ENCODE peak calls at places on chromosomes 5 and 9, in four cellular contexts. One of them, this sample, is unnamed.

GRCh38 chr5:119379929-119380328 is 24.1 kb downstream of the TNFAIP8 start:
- DNase-seq in K562: no peak
- DNase-seq in H1: no peak
- DNase-seq in HepG2: no peak
- DNase-seq in this sample: no peak

GRCh38 chr5:127396490-127397155 is 106.0 kb downstream of the MEGF10 start:
- DNase-seq in H1: no peak
- DNase-seq in K562: no peak
- DNase-seq in HepG2: no peak
- DNase-seq in this sample: no peak

GRCh38 chr5:50730336-50730735 is 63.9 kb downstream of the PARP8 start:
- DNase-seq in H1: no peak
- DNase-seq in HepG2: no peak
- DNase-seq in K562: no peak
- DNase-seq in this sample: no peak

GRCh38 chr9:18796871-18797270 is 236.1 kb downstream of the SAXO1 start:
- DNase-seq in H1: no peak
- DNase-seq in HepG2: no peak
- DNase-seq in K562: no peak
- DNase-seq in this sample: no peak

GRCh38 chr9:80492221-80492620 is 920.5 kb downstream of the TLE4 start:
- DNase-seq in H1: no peak
- DNase-seq in K562: no peak
- DNase-seq in HepG2: no peak
- DNase-seq in this sample: no peak

GRCh38 chr9:70587143-70587710 is 172.8 kb upstream of the KLF9 start:
- DNase-seq in HepG2: no peak
- DNase-seq in H1: no peak
- DNase-seq in K562: no peak
- DNase-seq in this sample: no peak

GRCh38 chr9:89356782-89357181 is 38.5 kb downstream of the SECISBP2 start:
- DNase-seq in H1: no peak
- DNase-seq in HepG2: no peak
- DNase-seq in K562: no peak
- DNase-seq in this sample: no peak

GRCh38 chr5:104347119-104347708 is 784.6 kb upstream of the NUDT12 start:
- DNase-seq in HepG2: no peak
- DNase-seq in H1: no peak
- DNase-seq in K562: no peak
- DNase-seq in this sample: peak

GRCh38 chr9:127835930-127836586 is 18.4 kb downstream of the ENG start:
- DNase-seq in H1: no peak
- DNase-seq in K562: no peak
- DNase-seq in HepG2: no peak
- DNase-seq in this sample: no peak

GRCh38 chr9:136928591-136928990 is 15.9 kb downstream of the FBXW5 start:
- DNase-seq in H1: no peak
- DNase-seq in K562: no peak
- DNase-seq in HepG2: no peak
- DNase-seq in this sample: no peak

GRCh38 chr5:54520438-54520846 is 2.9 kb downstream of the SNX18 start:
- DNase-seq in K562: no peak
- DNase-seq in HepG2: no peak
- DNase-seq in H1: no peak
- DNase-seq in this sample: no peak

GRCh38 chr5:74272019-74272775 is 368.3 kb downstream of the ENC1 start:
- DNase-seq in HepG2: peak
- DNase-seq in H1: peak
- DNase-seq in K562: no peak
- DNase-seq in this sample: no peak

GRCh38 chr5:93359296-93359957 is 221.6 kb downstream of the NR2F1-AS1 start:
- DNase-seq in HepG2: no peak
- DNase-seq in K562: no peak
- DNase-seq in H1: no peak
- DNase-seq in this sample: peak

GRCh38 chr5:80034962-80035821 is at the start of gene THBS4:
- DNase-seq in K562: no peak
- DNase-seq in H1: no peak
- DNase-seq in HepG2: no peak
- DNase-seq in this sample: no peak

GRCh38 chr9:84187090-84187489 is 153.5 kb downstream of the SLC28A3 start:
- DNase-seq in HepG2: no peak
- DNase-seq in H1: no peak
- DNase-seq in K562: no peak
- DNase-seq in this sample: no peak

GRCh38 chr5:91074615-91075014 is 308.5 kb downstream of the ARRDC3 start:
- DNase-seq in K562: no peak
- DNase-seq in HepG2: peak
- DNase-seq in H1: no peak
- DNase-seq in this sample: no peak

GRCh38 chr5:2111569-2112105 is 228.9 kb upstream of the IRX4 start:
- DNase-seq in H1: no peak
- DNase-seq in HepG2: no peak
- DNase-seq in K562: no peak
- DNase-seq in this sample: no peak

GRCh38 chr5:123344819-123345426 is 78.3 kb downstream of the CEP120 start:
- DNase-seq in K562: no peak
- DNase-seq in HepG2: peak
- DNase-seq in H1: no peak
- DNase-seq in this sample: no peak
- TF ChIP-seq FOSL1 in K562: no peak
- TF ChIP-seq FOSL1 in HepG2: no peak
- TF ChIP-seq FOSL1 in H1: no peak
- TF ChIP-seq FOSL1 in this sample: no peak

DNA sequence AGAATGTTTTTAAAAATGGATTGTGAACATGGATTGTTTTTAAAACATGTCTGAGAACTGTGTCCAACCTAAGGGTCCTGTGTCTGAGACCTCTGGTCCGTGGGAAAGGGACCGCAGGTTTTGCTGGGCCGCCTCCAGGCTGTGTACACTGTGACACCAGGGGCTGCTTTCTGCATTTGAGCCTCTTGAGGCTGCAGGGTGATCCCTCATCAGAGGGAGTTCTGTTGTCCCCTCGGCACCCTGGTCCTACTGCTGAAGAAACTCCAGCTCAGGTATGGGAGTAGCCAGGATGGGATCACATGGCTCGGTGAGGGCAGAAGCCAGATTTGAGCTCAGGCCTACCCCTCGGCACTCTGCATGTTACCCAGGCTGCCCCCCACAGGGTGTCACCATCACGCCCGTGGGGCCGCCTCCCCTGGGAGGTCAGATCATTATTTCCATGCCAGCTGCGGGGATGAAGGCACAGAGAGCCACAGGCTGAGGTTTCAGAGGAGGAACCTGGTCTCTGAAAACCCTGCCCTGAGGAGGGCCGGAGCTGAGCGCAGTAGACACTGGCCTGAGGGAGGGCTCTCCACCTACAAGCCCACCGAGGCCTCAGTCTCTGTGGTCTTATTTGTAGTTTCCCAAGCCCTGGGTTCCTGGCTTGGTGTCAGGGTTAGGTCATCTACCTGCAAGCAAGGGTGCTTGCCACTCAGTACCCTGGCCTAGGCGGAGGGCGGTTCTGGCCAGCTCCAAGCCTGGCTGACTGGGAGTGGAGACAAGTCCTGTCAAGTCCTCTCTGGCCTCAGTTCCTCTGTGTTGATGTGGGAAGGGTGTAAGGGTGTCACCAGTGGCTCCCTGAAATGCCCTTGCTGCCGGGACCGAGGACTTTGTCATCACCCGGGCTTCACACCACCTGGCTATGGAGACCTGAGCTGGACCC is 2.8 kb downstream of the PRR7 start:
- DNase-seq in H1: no peak
- DNase-seq in K562: no peak
- DNase-seq in HepG2: no peak
- DNase-seq in this sample: no peak
- TF ChIP-seq RAD21 in H1: no peak
- TF ChIP-seq RAD21 in K562: no peak
- TF ChIP-seq RAD21 in HepG2: no peak
- TF ChIP-seq RAD21 in this sample: no peak

DNA sequence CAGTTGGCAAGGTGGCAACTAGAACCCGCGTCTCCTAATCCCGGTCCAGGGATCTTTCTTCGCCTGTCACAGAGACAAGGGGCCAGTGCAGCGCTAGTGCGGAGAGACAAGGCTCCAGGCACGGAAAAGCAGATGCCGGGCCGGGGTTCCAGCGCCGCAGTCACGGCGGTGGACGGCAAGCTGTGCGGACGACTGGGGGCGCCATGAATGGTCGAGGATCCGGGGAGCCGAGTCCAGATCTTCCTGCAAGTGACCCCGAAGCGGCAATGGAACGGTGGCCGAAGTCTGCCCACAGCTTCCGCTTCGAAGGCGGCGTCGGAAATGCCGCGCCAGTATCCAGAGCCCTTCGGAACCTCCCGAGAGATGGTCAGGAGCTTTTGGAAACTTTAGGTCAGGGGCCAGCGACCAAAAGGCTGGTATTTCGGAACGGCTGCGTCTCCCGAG is 625 bp upstream of the FAF2 start:
- DNase-seq in HepG2: no peak
- DNase-seq in K562: peak
- DNase-seq in H1: no peak
- DNase-seq in this sample: no peak
- TF ChIP-seq FOSL1 in HepG2: no peak
- TF ChIP-seq FOSL1 in K562: peak
- TF ChIP-seq FOSL1 in H1: no peak
- TF ChIP-seq FOSL1 in this sample: no peak

GRCh38 chr5:143431789-143432188 is 28.3 kb upstream of the NR3C1 start:
- DNase-seq in H1: no peak
- DNase-seq in K562: no peak
- DNase-seq in HepG2: no peak
- DNase-seq in this sample: no peak
- TF ChIP-seq RAD21 in H1: no peak
- TF ChIP-seq RAD21 in K562: no peak
- TF ChIP-seq RAD21 in HepG2: no peak
- TF ChIP-seq RAD21 in this sample: no peak

DNA sequence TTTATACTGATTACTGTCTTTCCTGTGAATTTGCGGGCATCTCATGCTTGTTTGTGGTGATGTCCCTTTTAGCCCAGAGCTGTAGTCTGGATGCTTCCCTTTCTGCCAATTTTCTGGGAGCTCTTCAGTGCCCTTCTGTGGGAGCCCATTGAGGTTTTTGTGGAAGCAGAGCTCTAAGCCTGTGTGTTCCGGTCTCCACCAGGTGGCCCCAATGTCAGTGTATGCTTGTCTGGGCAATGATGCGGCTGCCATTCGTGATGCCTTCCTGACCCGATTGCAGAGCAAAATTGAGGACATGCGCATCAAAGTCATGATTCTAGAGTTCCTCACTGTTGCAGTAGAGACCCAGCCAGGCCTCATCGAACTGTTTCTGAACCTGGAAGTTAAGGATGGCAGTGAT is 35.1 kb downstream of the SH3GLB2 start:
- DNase-seq in HepG2: no peak
- DNase-seq in H1: no peak
- DNase-seq in K562: no peak
- DNase-seq in this sample: no peak
- TF ChIP-seq FOSL1 in HepG2: no peak
- TF ChIP-seq FOSL1 in H1: no peak
- TF ChIP-seq FOSL1 in K562: no peak
- TF ChIP-seq FOSL1 in this sample: no peak

GRCh38 chr9:6644346-6645152 is 980 bp downstream of the GLDC start:
- DNase-seq in HepG2: no peak
- DNase-seq in H1: no peak
- DNase-seq in K562: no peak
- DNase-seq in this sample: no peak
- TF ChIP-seq RAD21 in HepG2: no peak
- TF ChIP-seq RAD21 in H1: no peak
- TF ChIP-seq RAD21 in K562: no peak
- TF ChIP-seq RAD21 in this sample: no peak

GRCh38 chr5:82644229-82644628 is 366.1 kb upstream of the RPS23 start:
- DNase-seq in H1: no peak
- DNase-seq in HepG2: no peak
- DNase-seq in K562: no peak
- DNase-seq in this sample: no peak

GRCh38 chr5:82640901-82641300 is 362.7 kb upstream of the RPS23 start:
- DNase-seq in HepG2: no peak
- DNase-seq in K562: no peak
- DNase-seq in H1: no peak
- DNase-seq in this sample: no peak

GRCh38 chr5:82642313-82642712 is 364.2 kb upstream of the RPS23 start:
- DNase-seq in HepG2: no peak
- DNase-seq in H1: no peak
- DNase-seq in K562: no peak
- DNase-seq in this sample: no peak

GRCh38 chr5:82639393-82640144 is 361.4 kb upstream of the RPS23 start:
- DNase-seq in K562: no peak
- DNase-seq in H1: no peak
- DNase-seq in HepG2: no peak
- DNase-seq in this sample: no peak

GRCh38 chr5:82641362-82641988 is 363.3 kb upstream of the RPS23 start:
- DNase-seq in K562: peak
- DNase-seq in H1: no peak
- DNase-seq in HepG2: peak
- DNase-seq in this sample: peak
- TF ChIP-seq FOSL1 in K562: no peak
- TF ChIP-seq FOSL1 in H1: no peak
- TF ChIP-seq FOSL1 in HepG2: no peak
- TF ChIP-seq FOSL1 in this sample: no peak